ENCODE peak calls at places on chromosomes 5 and 9, in six cellular contexts. H is neuronal stem cell, M is IMR-90, O is mesenchymal stem cell, K is trophoblast cell, Z is H1. A is an unnamed sample. For H3K4me1, the result is how much of the 10 kb centered on the place peaks cover.

GRCh38 chr5:32299059-32299677 is 13.6 kb downstream of the MTMR12 start:
- DNase-seq in H (no peak), M (no peak), O (no peak), K (no peak), Z (no peak), A (no peak)

GRCh38 chr5:61277781-61278180 is 54.3 kb upstream of the ZSWIM6 start:
- DNase-seq in H (no peak), M (no peak), O (no peak), K (peak), Z (no peak), A (no peak)

GRCh38 chr5:6228257-6229250 is 149.8 kb downstream of the MED10 start:
- DNase-seq in H (no peak), M (no peak), O (no peak), K (no peak), Z (no peak), A (no peak)

GRCh38 chr5:74549351-74549750 is 91.2 kb downstream of the ENC1 start:
- DNase-seq in H (no peak), M (no peak), O (no peak), K (no peak), Z (no peak), A (peak)

GRCh38 chr5:85288914-85289313 is 904.2 kb upstream of the EDIL3 start:
- DNase-seq in H (no peak), M (no peak), O (no peak), K (no peak), Z (no peak), A (no peak)

GRCh38 chr5:111278824-111279504 is 54.8 kb downstream of the CAMK4 start:
- DNase-seq in H (peak), M (no peak), O (peak), K (peak), Z (peak), A (peak)

GRCh38 chr5:38347896-38348295 is 89.5 kb downstream of the EGFLAM start:
- DNase-seq in H (no peak), M (no peak), O (no peak), K (no peak), Z (no peak), A (no peak)

GRCh38 chr9:135955981-135956797 is 5.0 kb downstream of the UBAC1 start:
- DNase-seq in H (no peak), M (no peak), O (no peak), K (no peak), Z (no peak), A (no peak)

GRCh38 chr9:126157409-126157808 is 169.2 kb upstream of the MVB12B start:
- DNase-seq in H (no peak), M (no peak), O (no peak), K (no peak), Z (no peak), A (no peak)

GRCh38 chr9:134842321-134842720 is 38.3 kb upstream of the FCN2 start:
- DNase-seq in H (no peak), M (no peak), O (no peak), K (no peak), Z (no peak), A (no peak)

GRCh38 chr9:95078516-95078915 is 239.0 kb downstream of the FANCC start:
- DNase-seq in H (no peak), M (no peak), O (no peak), K (no peak), Z (no peak), A (no peak)

GRCh38 chr9:106639873-106640568 is 222.9 kb upstream of the ZNF462 start:
- DNase-seq in H (no peak), M (no peak), O (peak), K (no peak), Z (no peak), A (no peak)

GRCh38 chr9:33924978-33925797 is 108.2 kb downstream of the UBE2R2 start:
- DNase-seq in H (peak), M (peak), O (peak), K (peak), Z (peak), A (peak)

GRCh38 chr5:31470608-31471007 is 61.3 kb downstream of the DROSHA start:
- DNase-seq in H (no peak), M (peak), O (no peak), K (no peak), Z (no peak), A (no peak)

GRCh38 chr9:88007291-88007650 is 32.9 kb upstream of the CDK20 start:
- DNase-seq in H (no peak), M (no peak), O (no peak), K (no peak), Z (no peak), A (peak)

GRCh38 chr9:127199001-127199791 is 65.4 kb upstream of the GARNL3 start:
- DNase-seq in H (peak), M (peak), O (peak), K (peak), Z (peak), A (peak)

GRCh38 chr9:127198587-127198986 is 66.0 kb upstream of the GARNL3 start:
- DNase-seq in H (no peak), M (no peak), O (no peak), K (no peak), Z (no peak), A (no peak)

GRCh38 chr9:127201071-127201541 is 63.5 kb upstream of the GARNL3 start:
- DNase-seq in H (no peak), M (peak), O (no peak), K (no peak), Z (no peak), A (no peak)

GRCh38 chr9:127201731-127202130 is 62.8 kb upstream of the GARNL3 start:
- DNase-seq in H (no peak), M (no peak), O (no peak), K (no peak), Z (no peak), A (no peak)

DNA sequence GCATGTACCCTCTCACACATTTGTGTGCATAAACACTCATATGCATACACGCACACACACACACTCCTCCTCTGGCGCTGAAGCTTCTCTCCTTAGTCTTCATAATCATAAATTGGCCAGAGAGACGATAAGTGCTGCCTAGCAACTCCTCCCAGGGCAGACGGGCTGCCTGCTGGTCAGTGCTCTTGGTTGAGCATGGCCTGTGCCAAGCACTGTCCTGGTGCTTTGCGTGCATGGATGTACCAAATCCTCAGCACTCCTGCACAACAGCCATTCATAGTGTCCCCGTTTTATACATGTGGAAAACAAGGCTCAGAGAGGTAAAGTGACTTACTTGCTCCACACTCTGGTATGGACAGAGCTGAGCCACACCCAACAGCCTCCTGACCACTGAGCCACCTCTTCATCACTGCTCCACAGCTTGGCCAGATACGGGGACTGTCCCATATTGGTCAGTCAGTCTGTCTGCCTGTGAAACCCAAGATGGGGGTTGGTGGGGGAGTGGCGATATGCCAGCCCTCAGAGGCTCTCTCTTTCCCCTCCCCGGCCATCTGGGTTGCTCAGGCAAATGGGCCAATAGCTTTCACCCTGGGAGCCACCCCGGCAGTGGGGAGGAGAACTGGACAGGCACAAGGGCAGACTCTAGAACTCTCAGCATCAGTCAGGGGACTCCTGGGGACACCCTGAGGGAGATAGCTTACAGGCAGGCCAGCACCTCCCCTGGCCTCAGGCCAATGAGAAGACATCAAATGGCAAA is 64.3 kb upstream of the GARNL3 start:
- DNase-seq in H (no peak), M (no peak), O (no peak), K (no peak), Z (no peak), A (no peak)
- H4K8ac ChIP-seq in H (no peak), M (no peak), O (no peak), K (no peak), Z (no peak), A (no peak)

GRCh38 chr9:133371261-133371711 is 4.6 kb downstream of the SURF4 start:
- DNase-seq in H (no peak), M (no peak), O (no peak), K (no peak), Z (no peak), A (no peak)

GRCh38 chr9:133369923-133370322 is 5.9 kb downstream of the SURF4 start:
- DNase-seq in H (no peak), M (no peak), O (no peak), K (no peak), Z (no peak), A (no peak)

GRCh38 chr9:133374612-133375115 is 1.2 kb downstream of the SURF4 start:
- DNase-seq in H (no peak), M (peak), O (peak), K (no peak), Z (no peak), A (no peak)

GRCh38 chr9:133370680-133371079 is 5.2 kb downstream of the SURF4 start:
- DNase-seq in H (no peak), M (no peak), O (no peak), K (no peak), Z (no peak), A (no peak)

DNA sequence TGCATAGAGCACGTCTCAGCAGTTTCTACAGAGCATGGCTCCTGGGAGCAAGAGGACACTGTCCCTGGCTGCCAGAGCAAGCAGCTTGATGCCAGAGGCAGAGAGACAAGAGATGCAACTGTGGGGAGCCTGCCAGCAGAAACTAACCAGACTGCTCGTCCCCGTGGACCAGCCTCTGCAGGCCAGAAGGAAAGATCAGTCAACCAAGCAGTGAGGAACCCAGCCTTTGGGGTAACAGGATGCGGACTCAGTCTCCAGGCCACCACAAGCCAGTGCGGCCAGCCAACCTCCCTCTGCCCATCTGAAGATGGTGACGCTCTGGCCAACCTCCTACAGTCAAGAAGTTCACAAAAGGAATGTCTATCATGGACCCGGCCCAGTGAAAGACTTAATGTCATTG is 3.7 kb downstream of the SURF4 start:
- DNase-seq in H (no peak), M (no peak), O (no peak), K (no peak), Z (no peak), A (no peak)
- H3K4me1 ChIP-seq in H (under half), M (under half), O (half or more), K (under half), Z (under half), A (under half)

DNA sequence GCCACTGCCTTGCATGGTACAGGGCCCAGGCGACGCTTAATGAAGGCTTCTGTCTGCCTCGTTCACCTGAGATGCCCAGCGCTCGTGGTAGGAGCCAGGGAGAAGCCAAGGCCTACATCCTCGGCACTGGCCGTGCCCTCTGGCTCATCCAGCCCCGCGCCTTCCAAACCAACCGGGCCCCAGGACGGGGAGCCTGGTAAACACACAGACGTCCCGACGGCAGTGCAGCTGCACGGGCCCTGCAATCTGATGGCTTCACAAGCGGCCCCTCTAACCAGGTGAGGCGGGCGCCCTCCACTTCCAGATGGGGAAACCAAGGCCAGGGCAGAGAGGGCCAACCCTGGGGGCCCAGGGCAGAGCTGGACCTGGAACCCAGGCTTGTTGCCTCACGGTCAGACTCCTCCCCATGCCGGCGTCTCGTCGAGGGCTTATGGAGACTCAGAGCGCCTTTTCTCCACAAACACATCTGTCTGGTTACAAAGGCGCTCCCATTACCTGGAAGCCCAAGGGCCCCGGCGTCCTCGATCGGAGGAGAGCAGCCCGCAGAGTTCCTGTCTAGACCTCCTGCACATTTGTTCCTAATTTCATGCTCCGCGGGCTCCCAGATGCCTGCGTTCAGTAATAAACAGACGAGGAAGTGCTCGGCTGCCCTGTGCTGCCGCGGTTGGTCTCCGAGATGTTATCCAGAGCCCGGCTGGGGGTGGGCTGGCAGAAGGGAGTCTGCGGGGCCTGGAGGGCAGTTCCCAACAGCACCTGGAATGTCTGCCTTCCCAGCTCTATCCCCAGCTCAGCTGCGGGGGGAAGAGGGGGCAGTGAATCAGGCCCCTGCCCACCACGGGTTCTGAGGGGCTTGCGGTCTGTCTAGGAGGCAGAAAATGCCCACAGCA is 23.5 kb downstream of the FAM163B start:
- DNase-seq in H (no peak), M (no peak), O (peak), K (no peak), Z (peak), A (no peak)
- H3K4me3 ChIP-seq in H (no peak), M (no peak), O (no peak), K (no peak), Z (no peak), A (no peak)

DNA sequence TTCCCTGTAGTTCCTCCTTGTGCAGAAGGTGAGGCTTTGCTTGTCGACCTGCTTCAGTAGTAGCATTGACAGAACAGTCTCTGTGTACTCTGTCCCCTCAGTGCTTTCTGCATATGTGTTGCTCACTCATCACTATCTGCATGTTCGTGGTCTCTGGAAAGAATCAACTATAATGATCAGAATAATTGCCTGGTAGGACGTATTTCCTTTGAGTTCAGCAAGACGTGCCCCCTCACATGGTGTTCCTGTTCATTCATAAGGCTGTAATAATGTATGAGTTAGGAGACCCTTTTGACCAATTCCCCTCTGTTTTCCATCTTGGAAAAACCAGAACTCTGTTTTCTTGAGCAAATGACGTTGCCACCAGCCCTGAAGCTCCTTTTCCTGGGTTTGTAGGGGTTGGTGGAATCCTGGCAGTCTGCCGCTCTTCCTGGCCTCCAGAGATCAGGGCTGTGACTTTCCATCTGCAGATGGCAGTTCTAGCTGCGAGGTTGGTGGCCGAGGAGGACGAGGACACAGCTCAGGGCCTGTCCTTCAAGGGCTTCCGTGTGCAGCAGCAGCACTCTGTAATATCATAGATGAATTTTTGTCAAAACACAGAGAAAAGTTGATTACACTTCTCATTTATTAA is 61.9 kb downstream of the EXOSC2 start:
- DNase-seq in H (no peak), M (no peak), O (no peak), K (no peak), Z (no peak), A (no peak)
- H4K8ac ChIP-seq in H (no peak), M (no peak), O (no peak), K (no peak), Z (no peak), A (no peak)

GRCh38 chr9:34995288-34996060 is 5.9 kb downstream of the DNAJB5 start:
- DNase-seq in H (no peak), M (peak), O (peak), K (no peak), Z (no peak), A (no peak)
- H3K4me1 ChIP-seq in H (under half), M (under half), O (under half), K (under half), Z (under half), A (under half)